ENCODE peak calls at places on chromosomes 6 and 20, in eight cellular contexts. B, L, U, H, W, R, O and C are unnamed samples.

GRCh38 chr20:50311308-50312001 is 120.8 kb downstream of the CEBPB start:
- DNase-seq in W (no peak), R (no peak), U (no peak), O (no peak), H (no peak), L (no peak), B (no peak), C (no peak)

GRCh38 chr6:41236276-41236675 is 8.1 kb downstream of the TREML4 start:
- DNase-seq in B (no peak), H (no peak), W (no peak), L (no peak), U (no peak), R (no peak), O (no peak), C (no peak)

GRCh38 chr6:157173756-157174155 is 149.6 kb downstream of the TMEM242 start:
- DNase-seq in U (no peak), O (no peak), L (no peak), R (no peak), W (no peak), H (no peak), B (peak), C (no peak)

GRCh38 chr6:139539852-139540251 is 165.4 kb upstream of the CITED2 start:
- DNase-seq in B (peak), L (peak), H (no peak), W (no peak), R (peak), U (peak), O (no peak), C (peak)

GRCh38 chr6:43242908-43243648 is at the start of gene TTBK1:
- DNase-seq in H (no peak), L (no peak), U (no peak), O (no peak), R (no peak), W (peak), B (no peak), C (no peak)

GRCh38 chr6:151679081-151679480 is 128.4 kb upstream of the ESR1 start:
- DNase-seq in L (no peak), O (no peak), B (peak), U (no peak), W (no peak), H (no peak), R (peak), C (peak)

GRCh38 chr6:146433881-146434741 is 109.5 kb upstream of the RAB32 start:
- DNase-seq in O (no peak), L (no peak), H (no peak), R (no peak), W (peak), B (peak), U (no peak), C (no peak)

GRCh38 chr20:23655551-23656211 is 17.9 kb upstream of the CST3 start:
- DNase-seq in U (no peak), B (peak), O (no peak), R (no peak), W (no peak), H (no peak), L (no peak), C (no peak)

GRCh38 chr6:14975124-14975815 is 270.6 kb upstream of the JARID2 start:
- DNase-seq in H (no peak), U (no peak), O (no peak), W (no peak), R (peak), B (peak), L (no peak), C (no peak)

GRCh38 chr6:67248077-67248476 is 1387.0 kb upstream of the ADGRB3 start:
- DNase-seq in H (no peak), W (no peak), R (no peak), B (no peak), O (no peak), U (no peak), L (no peak), C (no peak)

GRCh38 chr6:42059743-42060142 is 9.4 kb downstream of the TAF8 start:
- DNase-seq in B (no peak), U (no peak), R (no peak), H (no peak), W (no peak), L (no peak), O (no peak), C (no peak)

GRCh38 chr6:22071655-22072054 is 225.2 kb downstream of the PRL start:
- DNase-seq in H (peak), L (no peak), B (peak), R (peak), U (no peak), O (no peak), W (peak), C (no peak)

GRCh38 chr20:50380697-50381040 is 129.5 kb upstream of the PTPN1 start:
- DNase-seq in W (no peak), O (no peak), U (no peak), H (no peak), L (peak), B (peak), R (peak), C (peak)

GRCh38 chr20:17129089-17129488 is 97.8 kb upstream of the PCSK2 start:
- DNase-seq in W (no peak), B (no peak), U (no peak), R (no peak), L (no peak), H (no peak), O (no peak), C (no peak)

GRCh38 chr6:90403489-90404381 is 107.1 kb upstream of the BACH2 start:
- DNase-seq in B (peak), W (peak), R (peak), L (peak), U (peak), O (no peak), H (peak), C (no peak)

GRCh38 chr6:3252861-3253596 is 5.7 kb upstream of the PSMG4 start:
- DNase-seq in U (no peak), B (no peak), O (no peak), L (no peak), H (no peak), R (no peak), W (no peak), C (no peak)

GRCh38 chr6:152575621-152576150 is 61.5 kb downstream of the SYNE1 start:
- DNase-seq in W (no peak), H (no peak), B (peak), U (no peak), L (no peak), O (no peak), R (peak), C (no peak)

GRCh38 chr6:157455731-157456523 is 74.9 kb downstream of the ZDHHC14 start:
- DNase-seq in H (no peak), B (no peak), O (no peak), R (no peak), L (no peak), W (no peak), U (no peak), C (no peak)

GRCh38 chr20:57779401-57780003 is 69.7 kb upstream of the PMEPA1 start:
- DNase-seq in U (peak), R (no peak), O (no peak), L (peak), B (no peak), H (no peak), W (no peak), C (no peak)

GRCh38 chr6:67175091-67175490 is 1460.0 kb upstream of the ADGRB3 start:
- DNase-seq in U (no peak), H (no peak), W (no peak), L (no peak), R (no peak), B (no peak), O (no peak), C (no peak)

GRCh38 chr20:57434390-57434700 is 43.1 kb downstream of the RBM38 start:
- DNase-seq in U (no peak), R (no peak), B (no peak), L (no peak), O (no peak), H (no peak), W (no peak), C (no peak)

GRCh38 chr20:18048191-18048590 is 9.5 kb downstream of the OVOL2 start:
- DNase-seq in W (no peak), U (no peak), H (no peak), B (no peak), O (no peak), L (no peak), R (no peak), C (no peak)

GRCh38 chr6:155108070-155108815 is 113.1 kb downstream of the TIAM2 start:
- DNase-seq in B (no peak), L (no peak), R (no peak), U (no peak), W (no peak), O (no peak), H (no peak), C (no peak)

GRCh38 chr6:116016846-116017545 is 43.7 kb downstream of the FRK start:
- DNase-seq in L (no peak), B (peak), U (no peak), W (no peak), H (no peak), O (no peak), R (peak), C (no peak)

GRCh38 chr20:56433880-56434255 is 21.8 kb downstream of the CASS4 start:
- DNase-seq in H (no peak), U (no peak), W (no peak), L (no peak), O (no peak), R (peak), B (peak), C (peak)

GRCh38 chr6:50791900-50792508 is 26.7 kb upstream of the TFAP2B start:
- DNase-seq in H (no peak), W (peak), B (peak), R (peak), O (peak), U (peak), L (peak), C (no peak)

GRCh38 chr6:151325075-151326050 is 66.0 kb downstream of the ZBTB2 start:
- DNase-seq in W (peak), O (no peak), R (peak), L (peak), B (peak), U (peak), H (peak), C (peak)

GRCh38 chr20:1955289-1955688 is 38.6 kb downstream of the PDYN start:
- DNase-seq in O (no peak), W (no peak), R (no peak), U (no peak), B (no peak), L (no peak), H (no peak), C (no peak)

GRCh38 chr6:37130704-37131103 is 39.2 kb upstream of the PIM1 start:
- DNase-seq in W (no peak), H (no peak), R (peak), L (peak), O (no peak), B (no peak), U (no peak), C (no peak)

GRCh38 chr6:37551446-37551845 is 51.8 kb upstream of the CCDC167 start:
- DNase-seq in L (no peak), W (no peak), U (no peak), H (no peak), R (no peak), B (no peak), O (no peak), C (no peak)

GRCh38 chr20:51376121-51376520 is 166.4 kb downstream of the NFATC2 start:
- DNase-seq in B (no peak), O (no peak), L (no peak), W (no peak), R (no peak), U (no peak), H (no peak), C (no peak)

GRCh38 chr6:74073896-74074295 is 377.9 kb downstream of the CD109 start:
- DNase-seq in W (no peak), H (no peak), L (no peak), O (no peak), U (no peak), R (peak), B (peak), C (no peak)

GRCh38 chr6:93962566-93962965 is 543.2 kb upstream of the EPHA7 start:
- DNase-seq in H (no peak), O (no peak), U (no peak), B (no peak), L (no peak), W (no peak), R (no peak), C (no peak)

GRCh38 chr6:31473780-31474725 is 23.9 kb upstream of the MICB start:
- DNase-seq in U (no peak), W (no peak), L (peak), R (no peak), H (no peak), O (no peak), B (peak), C (no peak)

GRCh38 chr6:31473244-31473643 is 24.7 kb upstream of the MICB start:
- DNase-seq in H (no peak), R (no peak), B (no peak), U (no peak), O (no peak), L (no peak), W (no peak), C (no peak)

GRCh38 chr6:31476515-31477139 is 21.3 kb upstream of the MICB start:
- DNase-seq in O (no peak), B (no peak), R (no peak), W (no peak), L (no peak), H (no peak), U (no peak), C (no peak)

GRCh38 chr6:31472259-31472658 is 25.7 kb upstream of the MICB start:
- DNase-seq in W (no peak), O (no peak), R (no peak), U (no peak), L (no peak), B (no peak), H (no peak), C (no peak)

DNA sequence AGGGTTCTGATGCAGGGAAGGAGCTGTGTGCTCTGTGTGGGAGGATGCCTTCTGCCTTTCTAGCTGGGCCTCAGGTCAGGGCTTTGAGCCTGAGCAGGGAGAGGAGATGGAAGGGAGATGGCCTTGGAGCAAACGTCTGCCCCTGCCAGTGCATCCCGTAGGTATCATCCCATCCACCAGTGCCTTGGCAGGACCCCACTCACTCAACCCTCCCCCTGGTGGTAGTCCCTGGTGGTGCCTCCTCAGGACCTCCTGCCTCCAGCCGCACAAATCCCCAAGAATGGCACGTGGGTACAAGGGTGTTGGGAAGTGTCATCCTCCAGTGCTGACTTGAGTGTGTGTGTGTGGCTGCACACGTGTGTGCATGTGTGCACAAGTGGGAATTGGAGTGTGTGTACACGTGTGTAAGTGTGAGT is 23.1 kb upstream of the MICB start:
- DNase-seq in L (peak), R (no peak), H (no peak), B (no peak), O (no peak), U (no peak), W (peak), C (no peak)
- TF ChIP-seq CTCF in L (peak), R (peak), H (peak), B (peak), O (peak), U (no peak), W (peak), C (peak)

GRCh38 chr6:72665599-72665998 is 43.7 kb downstream of the KCNQ5 start:
- DNase-seq in H (no peak), B (no peak), L (no peak), W (no peak), U (no peak), R (no peak), O (no peak), C (no peak)

GRCh38 chr6:72674842-72675241 is 53.0 kb downstream of the KCNQ5 start:
- DNase-seq in R (no peak), B (no peak), W (no peak), H (no peak), U (no peak), L (no peak), O (no peak), C (no peak)

GRCh38 chr6:72672906-72673305 is 51.0 kb downstream of the KCNQ5 start:
- DNase-seq in H (no peak), R (no peak), W (no peak), B (no peak), O (no peak), L (no peak), U (no peak), C (no peak)

GRCh38 chr6:72669324-72669723 is 47.5 kb downstream of the KCNQ5 start:
- DNase-seq in B (no peak), U (no peak), H (no peak), O (no peak), W (no peak), R (no peak), L (no peak), C (no peak)
- TF ChIP-seq CTCF in B (no peak), U (no peak), H (no peak), O (no peak), W (no peak), R (no peak), L (no peak), C (no peak)

GRCh38 chr6:32459781-32460424 is 20.2 kb downstream of the HLA-DRA start:
- DNase-seq in B (no peak), W (no peak), L (no peak), R (no peak), U (no peak), O (no peak), H (no peak), C (no peak)

GRCh38 chr6:32461493-32461892 is 21.8 kb downstream of the HLA-DRA start:
- DNase-seq in W (no peak), H (no peak), L (no peak), O (no peak), R (no peak), B (no peak), U (no peak), C (no peak)

GRCh38 chr6:32462609-32463008 is 22.9 kb downstream of the HLA-DRA start:
- DNase-seq in L (no peak), B (no peak), H (no peak), W (no peak), R (no peak), U (no peak), O (peak), C (no peak)

GRCh38 chr6:32457054-32457453 is 17.4 kb downstream of the HLA-DRA start:
- DNase-seq in W (no peak), H (no peak), O (no peak), U (no peak), L (no peak), R (no peak), B (no peak), C (no peak)

GRCh38 chr6:32460528-32460927 is 20.8 kb downstream of the HLA-DRA start:
- DNase-seq in O (no peak), B (no peak), U (no peak), R (no peak), W (no peak), H (no peak), L (no peak), C (no peak)
- TF ChIP-seq CTCF in O (no peak), B (no peak), U (no peak), R (no peak), W (no peak), H (no peak), L (no peak), C (no peak)

GRCh38 chr20:62958388-62959100 is 6.0 kb downstream of the SLC17A9 start:
- DNase-seq in U (no peak), H (no peak), O (no peak), B (no peak), L (no peak), W (no peak), R (no peak), C (no peak)

GRCh38 chr20:62959101-62959971 is 6.8 kb downstream of the SLC17A9 start:
- DNase-seq in H (no peak), R (no peak), B (no peak), L (no peak), O (no peak), W (no peak), U (no peak), C (no peak)

GRCh38 chr20:62961310-62961783 is 8.8 kb downstream of the SLC17A9 start:
- DNase-seq in B (no peak), U (no peak), L (no peak), O (no peak), H (no peak), R (no peak), W (no peak), C (no peak)

GRCh38 chr20:62961799-62962198 is 9.3 kb downstream of the SLC17A9 start:
- DNase-seq in O (peak), L (no peak), B (no peak), R (no peak), U (no peak), W (no peak), H (no peak), C (no peak)

DNA sequence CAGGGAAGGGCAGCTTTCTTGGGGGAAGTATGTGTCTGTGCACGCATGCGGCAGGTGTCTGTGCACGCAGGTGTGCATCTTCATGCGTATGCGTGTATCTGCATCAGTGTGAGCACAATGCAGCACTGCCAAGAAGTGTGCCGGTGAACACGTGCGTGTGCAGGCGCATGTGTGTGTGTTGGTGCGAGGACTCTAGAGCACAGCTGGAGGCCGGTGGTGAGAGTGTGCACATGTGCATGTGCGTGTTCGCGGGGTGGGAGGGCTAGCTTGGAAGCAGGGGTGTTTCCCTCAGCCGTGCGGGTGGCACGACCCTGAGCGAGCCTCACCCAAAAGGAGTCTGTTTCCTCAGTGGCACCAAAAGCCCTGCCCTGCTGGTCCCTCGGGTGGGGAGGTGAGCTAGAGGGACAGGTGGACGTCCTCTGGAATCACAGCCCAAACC is 7.5 kb downstream of the SLC17A9 start:
- DNase-seq in B (no peak), W (no peak), O (no peak), H (no peak), L (no peak), R (no peak), U (no peak), C (no peak)
- TF ChIP-seq CTCF in B (no peak), W (no peak), O (no peak), H (no peak), L (no peak), R (no peak), U (no peak), C (no peak)

DNA sequence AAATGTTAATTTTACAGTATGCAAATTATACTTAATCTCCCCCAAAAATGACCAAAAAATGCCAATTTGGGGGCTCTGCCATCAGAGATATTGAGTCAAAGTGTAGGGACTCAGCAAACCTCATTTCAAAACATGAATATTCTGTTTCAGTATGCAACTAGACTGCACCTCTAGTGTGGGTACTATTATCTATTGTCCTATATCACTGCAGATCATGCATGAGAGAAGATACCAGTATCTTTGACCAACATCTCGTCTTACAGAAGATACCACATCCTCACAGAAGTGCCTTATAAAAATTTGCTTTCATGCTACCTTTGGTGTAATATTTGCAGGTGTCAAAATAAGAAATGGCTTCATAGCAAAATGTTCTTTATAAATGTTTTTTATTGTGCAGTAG is 623.8 kb downstream of the TENT5A start:
- DNase-seq in U (no peak), W (no peak), L (no peak), H (no peak), R (no peak), B (no peak), O (no peak), C (no peak)
- TF ChIP-seq CTCF in U (no peak), W (no peak), L (no peak), H (no peak), R (no peak), B (no peak), O (no peak), C (no peak)

GRCh38 chr6:109595998-109596397 is 95.0 kb downstream of the AK9 start:
- DNase-seq in R (peak), O (no peak), L (peak), H (peak), U (no peak), W (no peak), B (peak), C (no peak)
- TF ChIP-seq CTCF in R (peak), O (no peak), L (peak), H (peak), U (peak), W (peak), B (peak), C (peak)